ENCODE peak calls at places on chromosomes 2 and 18, in six cellular contexts. L is HCT116, R is fibroblast of the aortic adventitia, I is upper lobe of right lung, B is tibial artery, O is foreskin fibroblast. C is an unnamed sample.

GRCh38 chr2:23549051-23549450 is 164.1 kb downstream of the KLHL29 start:
- DNase-seq in L (no peak), R (no peak), I (no peak), B (no peak), O (no peak), C (no peak)

GRCh38 chr2:227728035-227728434 is at the start of gene SCYGR7:
- DNase-seq in L (no peak), R (no peak), I (no peak), B (no peak), O (no peak), C (no peak)

GRCh38 chr2:102258025-102258385 is 53.4 kb upstream of the IL1RL1 start:
- DNase-seq in L (no peak), R (no peak), I (no peak), B (no peak), O (no peak), C (no peak)

GRCh38 chr18:24071029-24071428 is 56.5 kb downstream of the TTC39C start:
- DNase-seq in L (no peak), R (no peak), I (no peak), B (no peak), O (no peak), C (no peak)

GRCh38 chr2:74566423-74567085 is 12.0 kb downstream of the DOK1 start:
- DNase-seq in L (no peak), R (peak; percentile 95), I (no peak), B (no peak), O (peak; percentile 84), C (no peak)

GRCh38 chr18:28657836-28658410 is 481.0 kb upstream of the CDH2 start:
- DNase-seq in L (no peak), R (peak; percentile 43), I (no peak), B (no peak), O (no peak), C (no peak)

GRCh38 chr2:17476060-17476459 is 42.2 kb downstream of the RAD51AP2 start:
- DNase-seq in L (no peak), R (no peak), I (no peak), B (no peak), O (no peak), C (no peak)

GRCh38 chr2:67917332-67918054 is 145.3 kb downstream of the C1D start:
- DNase-seq in L (no peak), R (peak; percentile 97), I (no peak), B (no peak), O (peak; percentile 91), C (no peak)

GRCh38 chr18:3873698-3874495 is 423.9 kb downstream of the TGIF1 start:
- DNase-seq in L (no peak), R (peak; percentile 40), I (no peak), B (no peak), O (no peak), C (no peak)

GRCh38 chr2:202267495-202267894 is 1.9 kb downstream of the NOP58 start:
- DNase-seq in L (no peak), R (no peak), I (no peak), B (no peak), O (no peak), C (no peak)

GRCh38 chr2:11533278-11534077 is at the start of gene GREB1:
- DNase-seq in L (no peak), R (peak; percentile 17), I (no peak), B (no peak), O (peak; percentile 45), C (peak; percentile 61)

GRCh38 chr2:176534798-176535479 is 265.7 kb downstream of the MTX2 start:
- DNase-seq in L (no peak), R (peak; percentile 44), I (no peak), B (no peak), O (peak; percentile 69), C (no peak)

GRCh38 chr2:28219134-28219533 is 173.5 kb upstream of the FOSL2 start:
- DNase-seq in L (no peak), R (no peak), I (no peak), B (no peak), O (no peak), C (no peak)

GRCh38 chr18:36389811-36390581 is 92.5 kb downstream of the FHOD3 start:
- DNase-seq in L (no peak), R (no peak), I (no peak), B (no peak), O (no peak), C (no peak)

GRCh38 chr2:70046534-70046933 is 40.7 kb upstream of the PCBP1 start:
- DNase-seq in L (no peak), R (no peak), I (no peak), B (no peak), O (no peak), C (no peak)

GRCh38 chr2:152098798-152099654 is at the start of gene CACNB4:
- DNase-seq in L (no peak), R (peak; percentile 23), I (peak; percentile 72), B (peak; percentile 28), O (peak; percentile 25), C (peak; percentile 20)

GRCh38 chr2:172137109-172137508 is 34.4 kb upstream of the DLX2 start:
- DNase-seq in L (no peak), R (no peak), I (no peak), B (no peak), O (no peak), C (no peak)

GRCh38 chr18:6521804-6522418 is 107.2 kb upstream of the L3MBTL4 start:
- DNase-seq in L (no peak), R (peak; percentile 40), I (no peak), B (no peak), O (peak; percentile 20), C (no peak)

GRCh38 chr18:47075098-47075883 is 39.9 kb upstream of the ELOA2 start:
- DNase-seq in L (peak; percentile 57), R (no peak), I (no peak), B (no peak), O (peak; percentile 16), C (no peak)

GRCh38 chr2:47905454-47906260 is 641 bp downstream of the FBXO11 start:
- DNase-seq in L (no peak), R (peak; percentile 47), I (peak; percentile 88), B (peak; percentile 40), O (peak; percentile 39), C (peak; percentile 74)

GRCh38 chr2:27059141-27059820 is 7.8 kb downstream of the AGBL5 start:
- DNase-seq in L (no peak), R (no peak), I (no peak), B (no peak), O (no peak), C (no peak)

GRCh38 chr18:34122724-34123334 is 101.9 kb downstream of the NOL4 start:
- DNase-seq in L (peak; percentile 16), R (peak; percentile 58), I (no peak), B (peak; percentile 39), O (peak; percentile 24), C (no peak)

GRCh38 chr2:30232027-30232800 is 880 bp downstream of the LBH start:
- DNase-seq in L (no peak), R (peak; percentile 48), I (peak; percentile 77), B (peak; percentile 58), O (no peak), C (peak; percentile 78)

GRCh38 chr2:171260471-171261424 is 100.1 kb upstream of the TLK1 start:
- DNase-seq in L (no peak), R (no peak), I (no peak), B (no peak), O (no peak), C (no peak)

GRCh38 chr2:241467777-241468570 is 40.4 kb downstream of the STK25 start:
- DNase-seq in L (no peak), R (no peak), I (no peak), B (no peak), O (no peak), C (no peak)

GRCh38 chr2:69138247-69138754 is 125.3 kb downstream of the ANTXR1 start:
- DNase-seq in L (peak; percentile 15), R (peak; percentile 84), I (no peak), B (no peak), O (peak; percentile 60), C (no peak)

GRCh38 chr2:184554736-184555135 is 43.6 kb upstream of the ZNF804A start:
- DNase-seq in L (no peak), R (no peak), I (no peak), B (no peak), O (peak; percentile 2), C (no peak)

GRCh38 chr2:231392431-231393148 is 2.9 kb upstream of the B3GNT7 start:
- DNase-seq in L (no peak), R (no peak), I (no peak), B (no peak), O (no peak), C (no peak)

GRCh38 chr2:231395188-231396057 is at the start of gene B3GNT7:
- DNase-seq in L (no peak), R (no peak), I (peak; percentile 78), B (no peak), O (no peak), C (peak; percentile 48)

GRCh38 chr2:231396058-231396821 is 730 bp downstream of the B3GNT7 start:
- DNase-seq in L (no peak), R (no peak), I (no peak), B (no peak), O (no peak), C (peak; percentile 37)

GRCh38 chr2:231393149-231394131 is 2.1 kb upstream of the B3GNT7 start:
- DNase-seq in L (no peak), R (no peak), I (peak; percentile 79), B (no peak), O (no peak), C (no peak)

GRCh38 chr2:231394201-231395141 is 1.0 kb upstream of the B3GNT7 start:
- DNase-seq in L (no peak), R (no peak), I (no peak), B (no peak), O (no peak), C (no peak)
- TF ChIP-seq CTCF in L (peak; percentile 20), R (no peak), I (peak; percentile 26), B (no peak), O (no peak), C (no peak)

DNA sequence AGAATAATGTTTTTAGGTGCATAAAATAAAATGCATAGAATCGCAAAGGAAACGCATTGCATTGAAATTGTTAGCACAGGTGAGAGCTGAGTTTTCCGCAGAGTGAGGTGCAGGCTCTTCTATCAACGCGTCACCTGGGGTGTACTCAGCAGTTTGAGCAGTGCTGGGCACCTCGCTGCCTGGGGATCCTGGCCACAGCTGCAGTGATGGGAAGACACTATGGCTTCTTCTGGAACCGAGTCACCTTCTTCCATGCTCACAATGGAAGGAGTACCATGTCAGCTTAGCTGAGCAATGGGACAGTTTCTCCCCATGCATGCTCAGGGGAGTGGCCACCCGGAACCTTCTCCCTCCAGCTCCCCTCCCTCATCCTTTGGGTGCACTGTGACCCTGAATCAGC is 95.4 kb upstream of the OTOS start:
- DNase-seq in L (no peak), R (no peak), I (no peak), B (no peak), O (no peak), C (peak; percentile 17)
- H3K4me3 ChIP-seq in L (no peak overlapping the region), R (no peak overlapping the region), I (no peak overlapping the region), B (no peak overlapping the region), O (no peak overlapping the region), C (no peak overlapping the region)

GRCh38 chr2:128720440-128721022 is 401.9 kb upstream of the HS6ST1 start:
- DNase-seq in L (no peak), R (no peak), I (no peak), B (no peak), O (no peak), C (no peak)
- TF ChIP-seq CTCF in L (no peak), R (peak; percentile 18), I (peak; percentile 11), B (no peak), O (no peak), C (no peak)

DNA sequence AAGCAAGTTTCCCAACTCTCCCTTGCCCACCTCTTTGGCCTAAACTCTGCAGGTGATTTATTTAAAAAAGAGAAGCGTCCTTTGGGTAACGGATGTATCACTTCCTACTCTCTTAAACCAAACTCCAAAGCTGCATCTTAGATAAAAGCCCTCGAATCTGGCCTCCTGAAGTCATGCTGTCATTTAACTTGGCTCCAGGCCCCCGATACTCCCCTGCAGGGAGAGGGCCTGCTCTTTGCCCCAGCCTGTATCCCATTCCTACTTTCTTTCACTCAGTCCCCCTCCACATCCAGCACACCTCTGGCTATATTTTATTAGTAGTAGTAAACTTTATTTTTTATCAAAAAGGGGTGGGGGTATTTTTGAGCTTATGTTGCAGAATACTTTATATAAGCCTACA is 19.0 kb downstream of the TEKT4 start:
- DNase-seq in L (no peak), R (no peak), I (no peak), B (no peak), O (no peak), C (no peak)
- H3K4me3 ChIP-seq in L (no peak overlapping the region), R (no peak overlapping the region), I (no peak overlapping the region), B (no peak overlapping the region), O (no peak overlapping the region), C (no peak overlapping the region)